ENCODE peak calls at places on chromosome 2, in eight cellular contexts. Z, L, H, D, Q, E, Y and R are unnamed samples.

GRCh38 chr2:81523344-81523743 is 1218.8 kb upstream of the LRRTM1 start:
- DNase-seq in Y (no peak), Q (no peak), E (no peak), Z (no peak), L (no peak), H (no peak), D (no peak), R (no peak)

GRCh38 chr2:196925768-196926561 is 542 bp downstream of the PGAP1 start:
- DNase-seq in L (no peak), D (peak), E (peak), Z (peak), Q (peak), Y (peak), H (peak), R (no peak)

GRCh38 chr2:204900910-204901309 is 355.6 kb downstream of the PARD3B start:
- DNase-seq in D (no peak), L (no peak), Q (no peak), E (no peak), Y (peak), Z (peak), H (no peak), R (no peak)

GRCh38 chr2:95001701-95002100 is 23.8 kb upstream of the MAL start:
- DNase-seq in Z (no peak), L (no peak), E (no peak), Y (no peak), Q (no peak), H (no peak), D (no peak), R (peak)

GRCh38 chr2:101139495-101139894 is 11.7 kb downstream of the TBC1D8 start:
- DNase-seq in Z (no peak), Q (no peak), H (no peak), Y (no peak), E (no peak), D (no peak), L (no peak), R (no peak)

GRCh38 chr2:181407171-181407570 is 50.0 kb upstream of the ITGA4 start:
- DNase-seq in Y (no peak), D (no peak), E (no peak), L (no peak), Q (no peak), Z (no peak), H (no peak), R (no peak)

GRCh38 chr2:29326926-29327325 is 211.7 kb downstream of the CLIP4 start:
- DNase-seq in L (no peak), E (no peak), Q (no peak), Y (no peak), H (no peak), D (no peak), Z (no peak), R (no peak)

GRCh38 chr2:109611467-109612095 is 2.2 kb downstream of the SEPTIN10 start:
- DNase-seq in E (no peak), Y (peak), Q (peak), H (no peak), L (no peak), D (no peak), Z (peak), R (no peak)

GRCh38 chr2:138708682-138709241 is 71.4 kb downstream of the NXPH2 start:
- DNase-seq in Q (peak), Z (peak), Y (no peak), E (no peak), H (no peak), D (no peak), L (no peak), R (no peak)

GRCh38 chr2:42569883-42570282 is 1.5 kb downstream of the MTA3 start:
- DNase-seq in E (no peak), Y (no peak), H (no peak), D (no peak), L (no peak), Z (no peak), Q (peak), R (no peak)

GRCh38 chr2:119408221-119408619 is 23.4 kb upstream of the TMEM37 start:
- DNase-seq in Y (no peak), Z (no peak), H (no peak), L (no peak), Q (no peak), D (no peak), E (no peak), R (no peak)

GRCh38 chr2:183349046-183349445 is 224.8 kb downstream of the NUP35 start:
- DNase-seq in Q (no peak), L (no peak), E (no peak), Z (no peak), H (no peak), D (no peak), Y (no peak), R (no peak)

GRCh38 chr2:212523756-212524155 is 14.8 kb downstream of the ERBB4 start:
- DNase-seq in L (no peak), H (no peak), Y (no peak), Z (no peak), Q (no peak), D (no peak), E (no peak), R (no peak)